ENCODE peak calls at places on chromosome 3, in five cellular contexts. P is NB4, U is progenitor cell of endocrine pancreas, C is HFF-Myc, J is neural progenitor cell. X is an unnamed sample.

GRCh38 chr3:2391876-2392275 is 293.2 kb downstream of the CNTN4 start:
- DNase-seq in P (no peak), U (no peak), C (no peak), J (no peak), X (no peak)

GRCh38 chr3:13528217-13528801 is 20.6 kb upstream of the FBLN2 start:
- DNase-seq in P (peak), U (no peak), C (no peak), J (peak), X (no peak)

GRCh38 chr3:66106788-66107187 is 68.1 kb upstream of the MAGI1 start:
- DNase-seq in P (no peak), U (no peak), C (no peak), J (no peak), X (no peak)

GRCh38 chr3:17894434-17895060 is 152.1 kb upstream of the TBC1D5 start:
- DNase-seq in P (peak), U (peak), C (no peak), J (peak), X (no peak)

GRCh38 chr3:195095035-195095703 is 175.8 kb downstream of the XXYLT1 start:
- DNase-seq in P (peak), U (no peak), C (no peak), J (no peak), X (no peak)

GRCh38 chr3:168870892-168871291 is 775.2 kb upstream of the GOLIM4 start:
- DNase-seq in P (no peak), U (no peak), C (no peak), J (no peak), X (no peak)

GRCh38 chr3:160006282-160007163 is 17.9 kb downstream of the IL12A start:
- DNase-seq in P (peak), U (no peak), C (peak), J (peak), X (no peak)

GRCh38 chr3:122392868-122393844 is 9.2 kb downstream of the FAM162A start:
- DNase-seq in P (peak), U (no peak), C (no peak), J (peak), X (no peak)

GRCh38 chr3:160400048-160400630 is 689 bp downstream of the SMC4 start:
- DNase-seq in P (peak), U (peak), C (no peak), J (peak), X (peak)

GRCh38 chr3:159892171-159892791 is 96.4 kb upstream of the IL12A start:
- DNase-seq in P (no peak), U (no peak), C (no peak), J (no peak), X (no peak)

GRCh38 chr3:24264748-24265158 is 229.9 kb downstream of the THRB start:
- DNase-seq in P (peak), U (no peak), C (no peak), J (peak), X (no peak)

GRCh38 chr3:11382146-11382545 is 109.9 kb downstream of the ATG7 start:
- DNase-seq in P (no peak), U (no peak), C (no peak), J (no peak), X (no peak)

GRCh38 chr3:128505771-128506170 is 12.8 kb upstream of the GATA2 start:
- DNase-seq in P (peak), U (no peak), C (no peak), J (no peak), X (no peak)

GRCh38 chr3:29646042-29646441 is 365.2 kb downstream of the RBMS3 start:
- DNase-seq in P (no peak), U (no peak), C (no peak), J (no peak), X (no peak)

GRCh38 chr3:31247850-31248618 is 284.7 kb upstream of the STT3B start:
- DNase-seq in P (no peak), U (no peak), C (no peak), J (no peak), X (no peak)

GRCh38 chr3:160210799-160211221 is 14.4 kb upstream of the C3orf80 start:
- DNase-seq in P (peak), U (no peak), C (no peak), J (no peak), X (peak)

GRCh38 chr3:107796786-107797185 is 274.0 kb downstream of the BBX start:
- DNase-seq in P (peak), U (no peak), C (no peak), J (no peak), X (no peak)

GRCh38 chr3:49171119-49171774 is at the start of gene KLHDC8B:
- DNase-seq in P (peak), U (peak), C (peak), J (peak), X (peak)

GRCh38 chr3:189389346-189389745 is 217.6 kb downstream of the TPRG1 start:
- DNase-seq in P (peak), U (no peak), C (no peak), J (no peak), X (no peak)

GRCh38 chr3:39812537-39812936 is 3.1 kb downstream of the MYRIP start:
- DNase-seq in P (no peak), U (no peak), C (no peak), J (peak), X (no peak)
- TF ChIP-seq CTCF in P (no peak), U (peak), C (peak), J (peak), X (peak)

DNA sequence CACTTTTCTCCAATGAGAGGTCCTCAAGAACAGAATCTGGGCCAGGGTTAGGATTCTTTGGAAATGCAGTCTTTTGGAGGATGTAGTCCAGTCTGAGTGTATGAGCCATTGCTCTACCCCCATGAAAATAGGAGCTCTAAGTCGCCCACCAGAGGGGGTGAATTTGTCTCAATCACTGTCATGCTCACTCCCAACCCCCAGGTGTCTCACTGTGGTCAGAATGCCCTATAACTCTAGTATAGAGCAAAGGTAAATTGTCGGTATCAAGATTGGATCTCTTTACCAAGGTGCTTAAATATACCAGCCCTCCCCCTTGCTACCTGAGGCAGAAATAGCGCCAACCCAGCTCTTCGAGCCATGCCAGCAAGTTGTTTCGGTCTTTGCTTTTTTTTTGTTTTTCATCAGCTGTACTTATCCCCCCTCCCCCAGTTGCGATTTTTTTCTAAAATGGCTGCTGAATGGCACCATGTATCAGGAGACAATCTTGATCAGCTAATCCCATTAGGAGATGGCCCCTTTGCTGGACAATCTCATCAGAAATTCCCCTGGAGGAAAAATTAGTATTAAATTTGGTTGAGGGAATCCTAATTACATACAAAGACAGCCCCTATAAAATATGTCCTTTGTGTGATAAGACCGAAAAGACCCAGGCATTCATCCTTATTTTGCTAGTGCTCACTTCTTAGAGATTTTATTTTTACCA is 130.7 kb downstream of the EBLN2 start:
- DNase-seq in P (no peak), U (no peak), C (no peak), J (peak), X (no peak)
- TF ChIP-seq CTCF in P (no peak), U (peak), C (peak), J (peak), X (no peak)

DNA sequence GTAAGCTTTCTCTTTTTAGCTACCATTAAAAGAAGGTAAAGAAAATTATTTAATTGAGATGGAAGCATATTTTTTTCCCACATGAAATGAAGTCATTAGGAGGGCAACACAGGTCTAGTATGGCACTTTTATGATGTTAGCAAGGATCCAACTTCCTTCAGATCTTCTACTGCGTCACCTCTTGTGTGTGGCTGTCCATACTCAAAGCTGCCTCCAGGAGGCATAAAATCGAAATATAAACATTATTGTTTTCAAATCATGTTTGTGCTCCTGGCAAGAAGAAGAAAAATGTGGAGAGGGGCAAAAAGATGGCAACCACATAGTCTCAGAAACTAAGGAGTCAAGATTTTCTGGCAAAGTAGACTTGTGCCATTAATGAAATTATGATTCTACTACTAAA is 791.7 kb upstream of the EPHA6 start:
- DNase-seq in P (no peak), U (no peak), C (no peak), J (no peak), X (no peak)
- TF ChIP-seq CTCF in P (no peak), U (no peak), C (no peak), J (peak), X (peak)

GRCh38 chr3:27319304-27319703 is 49.9 kb downstream of the NEK10 start:
- DNase-seq in P (no peak), U (no peak), C (no peak), J (no peak), X (no peak)
- TF ChIP-seq CTCF in P (no peak), U (no peak), C (no peak), J (no peak), X (no peak)

GRCh38 chr3:114455432-114455831 is 161.6 kb downstream of the TIGIT start:
- DNase-seq in P (no peak), U (no peak), C (no peak), J (no peak), X (no peak)

GRCh38 chr3:114452176-114452744 is 158.4 kb downstream of the TIGIT start:
- DNase-seq in P (no peak), U (no peak), C (no peak), J (no peak), X (no peak)

GRCh38 chr3:114451561-114452018 is 157.8 kb downstream of the TIGIT start:
- DNase-seq in P (no peak), U (no peak), C (no peak), J (no peak), X (no peak)

GRCh38 chr3:114454592-114455251 is 160.9 kb downstream of the TIGIT start:
- DNase-seq in P (no peak), U (no peak), C (no peak), J (peak), X (no peak)

GRCh38 chr3:114453296-114453888 is 159.6 kb downstream of the TIGIT start:
- DNase-seq in P (no peak), U (no peak), C (no peak), J (no peak), X (no peak)
- TF ChIP-seq CTCF in P (no peak), U (no peak), C (no peak), J (no peak), X (no peak)